ENCODE peak calls at places on chromosomes 13 and 19, in ten cellular contexts. L is lower lobe of right lung, T is fibroblast of lung, N is ascending aorta, X is fibroblast of the aortic adventitia, Y is AG04450, M is stomach, D is heart right ventricle, E is uterus, U is kidney. G is an unnamed sample.

GRCh38 chr13:81738364-81738763 is 1397.4 kb upstream of the SPRY2 start:
- DNase-seq in T (no peak), U (no peak), E (no peak), M (no peak), N (no peak), D (no peak), L (no peak), Y (no peak), X (no peak), G (no peak)

GRCh38 chr13:110629735-110630134 is 14.4 kb downstream of the NAXD start:
- DNase-seq in U (no peak), T (no peak), X (no peak), Y (no peak), M (no peak), D (no peak), N (peak), L (no peak), E (no peak), G (no peak)

GRCh38 chr13:77555246-77555645 is 19.7 kb downstream of the SCEL start:
- DNase-seq in Y (no peak), T (no peak), U (no peak), E (no peak), N (no peak), X (no peak), L (no peak), D (no peak), M (no peak), G (no peak)

GRCh38 chr13:36431204-36432105 is 840 bp upstream of the CCNA1 start:
- DNase-seq in L (peak), D (peak), Y (no peak), U (peak), E (peak), M (no peak), X (no peak), N (no peak), T (no peak), G (no peak)

GRCh38 chr19:51448011-51448744 is 10.1 kb downstream of the SIGLEC8 start:
- DNase-seq in L (no peak), T (no peak), X (no peak), M (no peak), N (peak), D (no peak), U (peak), E (no peak), Y (no peak), G (no peak)

GRCh38 chr13:25116044-25116443 is 20.1 kb downstream of the PABPC3 start:
- DNase-seq in L (no peak), N (no peak), D (no peak), T (no peak), X (no peak), U (no peak), M (no peak), Y (no peak), E (no peak), G (no peak)

GRCh38 chr19:2631213-2631821 is 71.2 kb downstream of the GNG7 start:
- DNase-seq in L (peak), N (no peak), D (no peak), Y (no peak), E (no peak), X (peak), M (no peak), T (peak), U (no peak), G (no peak)

GRCh38 chr19:55116232-55117062 is 990 bp downstream of the PPP1R12C start:
- DNase-seq in Y (no peak), U (peak), L (peak), E (peak), D (peak), X (peak), M (peak), N (peak), T (peak), G (no peak)

GRCh38 chr19:49691243-49692101 is 556 bp downstream of the CPT1C start:
- DNase-seq in N (no peak), L (peak), E (peak), X (peak), M (no peak), T (peak), U (no peak), Y (no peak), D (peak), G (no peak)

GRCh38 chr13:71758823-71759222 is 108.2 kb downstream of the DACH1 start:
- DNase-seq in Y (no peak), T (no peak), L (no peak), D (no peak), M (no peak), X (no peak), E (no peak), U (no peak), N (no peak), G (no peak)

GRCh38 chr13:28181413-28181812 is 43.1 kb downstream of the PAN3 start:
- DNase-seq in D (no peak), E (no peak), T (no peak), L (no peak), N (no peak), X (peak), Y (no peak), M (no peak), U (no peak), G (no peak)

GRCh38 chr13:48158915-48159314 is 64.0 kb upstream of the MED4 start:
- DNase-seq in E (no peak), T (no peak), X (no peak), N (no peak), Y (no peak), L (no peak), D (no peak), U (no peak), M (no peak), G (no peak)

GRCh38 chr13:114157869-114158495 is 21.1 kb upstream of the CFAP97D2 start:
- DNase-seq in M (no peak), D (no peak), E (no peak), L (no peak), U (peak), Y (no peak), X (no peak), N (no peak), T (no peak), G (no peak)

GRCh38 chr19:20423381-20424207 is 142.0 kb downstream of the ZNF737 start:
- DNase-seq in M (peak), Y (no peak), L (peak), T (peak), D (peak), X (peak), U (peak), E (peak), N (peak), G (no peak)

GRCh38 chr13:20303636-20304035 is 71.5 kb upstream of the GJB6 start:
- DNase-seq in D (no peak), L (no peak), N (no peak), U (no peak), M (no peak), E (no peak), Y (no peak), X (no peak), T (no peak), G (no peak)

GRCh38 chr13:44626176-44626575 is 50.0 kb upstream of the TSC22D1 start:
- DNase-seq in X (no peak), U (no peak), E (no peak), D (no peak), L (no peak), M (no peak), Y (no peak), T (no peak), N (no peak), G (no peak)

GRCh38 chr19:34260771-34261173 is 6.4 kb downstream of the GARRE1 start:
- DNase-seq in L (no peak), Y (no peak), T (peak), M (no peak), X (peak), U (no peak), D (no peak), E (no peak), N (no peak), G (no peak)

GRCh38 chr13:94345374-94346195 is 133.9 kb downstream of the DCT start:
- DNase-seq in T (peak), M (no peak), E (no peak), X (peak), D (no peak), Y (no peak), L (no peak), U (no peak), N (no peak), G (peak)

GRCh38 chr13:43473437-43473836 is 313.3 kb downstream of the ENOX1 start:
- DNase-seq in L (no peak), D (no peak), M (no peak), T (no peak), N (no peak), U (no peak), X (peak), Y (no peak), E (no peak), G (no peak)

GRCh38 chr13:46641274-46642081 is 88.5 kb downstream of the LRCH1 start:
- DNase-seq in D (peak), N (no peak), U (peak), Y (no peak), L (no peak), T (no peak), E (no peak), M (peak), X (peak), G (no peak)

GRCh38 chr13:21822029-21822428 is 151.2 kb downstream of the FGF9 start:
- DNase-seq in Y (no peak), N (no peak), X (no peak), D (no peak), U (no peak), E (no peak), L (no peak), T (no peak), M (no peak), G (no peak)

GRCh38 chr13:94351292-94352000 is 128.0 kb downstream of the DCT start:
- DNase-seq in D (no peak), E (no peak), U (no peak), N (no peak), T (peak), Y (peak), M (no peak), L (no peak), X (peak), G (no peak)

GRCh38 chr19:23810496-23810895 is 51.8 kb upstream of the ZNF681 start:
- DNase-seq in E (no peak), L (no peak), D (no peak), N (no peak), T (no peak), X (no peak), Y (no peak), U (no peak), M (no peak), G (no peak)

DNA sequence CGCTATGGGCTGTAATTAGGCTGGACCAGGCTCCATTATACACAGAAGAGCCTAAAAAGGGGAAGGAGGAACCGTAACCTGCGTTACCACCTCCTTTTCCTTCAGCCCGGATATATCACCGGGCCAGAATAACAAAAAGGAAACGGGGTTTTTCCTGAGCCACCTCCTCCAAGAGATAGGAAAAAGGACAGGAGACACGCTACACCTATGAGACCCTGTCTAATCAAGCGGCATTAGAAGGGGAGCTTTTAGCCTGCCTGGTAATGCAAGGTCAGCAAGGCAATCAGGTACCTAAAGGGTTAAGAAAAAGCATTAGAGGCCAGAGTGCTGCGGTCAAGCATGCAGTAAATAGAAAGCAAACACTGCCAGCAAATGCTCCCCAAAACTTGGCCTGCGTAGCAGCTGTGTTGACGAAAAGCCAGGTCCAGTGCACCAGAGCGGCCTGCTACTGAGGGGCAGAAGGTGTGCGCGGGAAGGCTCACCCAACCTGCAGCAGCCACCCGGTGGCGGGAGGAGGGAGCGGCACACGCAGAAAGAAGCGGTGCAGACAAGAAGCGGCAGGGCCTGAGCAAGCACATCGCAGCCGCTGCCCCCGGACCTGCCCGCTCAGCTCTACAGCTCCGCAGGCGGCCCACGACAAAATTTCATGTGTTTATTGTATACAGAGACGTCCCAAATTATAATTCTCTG is 1466.1 kb downstream of the UQCRFS1 start:
- DNase-seq in X (peak), T (peak), E (peak), L (no peak), N (peak), D (peak), M (peak), U (peak), Y (no peak), G (no peak)
- TF ChIP-seq CTCF in X (peak), T (no peak), E (no peak), L (peak), N (no peak), D (peak), M (no peak), U (peak), Y (peak), G (no peak)

DNA sequence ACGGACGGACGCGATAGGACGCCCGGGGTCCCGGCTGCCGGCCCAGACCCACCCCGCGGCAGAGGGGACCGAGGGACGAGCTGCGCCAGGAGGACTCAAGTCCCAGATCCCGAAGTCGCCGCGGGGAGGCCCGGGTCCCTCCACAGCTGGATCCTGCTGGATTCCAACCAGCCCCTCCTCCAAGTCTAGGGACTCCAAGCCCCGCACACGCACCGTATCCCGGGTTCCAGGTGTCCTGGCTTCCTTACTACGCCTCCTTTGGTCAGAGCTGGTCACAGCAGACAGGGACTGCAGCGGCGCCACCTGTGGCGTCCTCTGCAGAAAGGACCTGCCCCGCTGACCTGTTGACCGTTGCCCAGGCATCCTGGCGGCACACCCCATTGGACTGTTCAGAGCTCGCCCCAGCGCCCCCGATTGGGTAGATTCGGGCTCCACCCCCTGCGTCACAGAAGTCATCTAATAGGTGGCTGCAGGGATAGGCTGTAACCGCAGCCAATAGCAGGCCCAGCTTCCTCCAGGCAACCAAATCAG is 29.0 kb upstream of the ZNF709 start:
- DNase-seq in L (peak), E (no peak), U (peak), Y (no peak), N (no peak), M (no peak), D (peak), X (no peak), T (no peak), G (no peak)
- TF ChIP-seq CTCF in L (no peak), E (no peak), U (peak), Y (no peak), N (no peak), M (no peak), D (no peak), X (no peak), T (no peak), G (no peak)

GRCh38 chr13:75359266-75359665 is 122.7 kb downstream of the TBC1D4 start:
- DNase-seq in T (peak), U (no peak), D (no peak), M (no peak), E (no peak), Y (peak), X (peak), L (no peak), N (no peak), G (peak)

GRCh38 chr13:75355609-75356008 is 126.4 kb downstream of the TBC1D4 start:
- DNase-seq in E (no peak), D (no peak), L (no peak), N (no peak), M (no peak), Y (no peak), X (no peak), U (no peak), T (no peak), G (no peak)

GRCh38 chr13:75360170-75360569 is 121.8 kb downstream of the TBC1D4 start:
- DNase-seq in E (no peak), D (no peak), M (no peak), T (no peak), Y (no peak), U (no peak), L (no peak), N (no peak), X (no peak), G (no peak)

GRCh38 chr13:75356426-75356825 is 125.5 kb downstream of the TBC1D4 start:
- DNase-seq in U (no peak), L (no peak), E (no peak), T (no peak), M (no peak), Y (no peak), D (no peak), N (no peak), X (no peak), G (no peak)

DNA sequence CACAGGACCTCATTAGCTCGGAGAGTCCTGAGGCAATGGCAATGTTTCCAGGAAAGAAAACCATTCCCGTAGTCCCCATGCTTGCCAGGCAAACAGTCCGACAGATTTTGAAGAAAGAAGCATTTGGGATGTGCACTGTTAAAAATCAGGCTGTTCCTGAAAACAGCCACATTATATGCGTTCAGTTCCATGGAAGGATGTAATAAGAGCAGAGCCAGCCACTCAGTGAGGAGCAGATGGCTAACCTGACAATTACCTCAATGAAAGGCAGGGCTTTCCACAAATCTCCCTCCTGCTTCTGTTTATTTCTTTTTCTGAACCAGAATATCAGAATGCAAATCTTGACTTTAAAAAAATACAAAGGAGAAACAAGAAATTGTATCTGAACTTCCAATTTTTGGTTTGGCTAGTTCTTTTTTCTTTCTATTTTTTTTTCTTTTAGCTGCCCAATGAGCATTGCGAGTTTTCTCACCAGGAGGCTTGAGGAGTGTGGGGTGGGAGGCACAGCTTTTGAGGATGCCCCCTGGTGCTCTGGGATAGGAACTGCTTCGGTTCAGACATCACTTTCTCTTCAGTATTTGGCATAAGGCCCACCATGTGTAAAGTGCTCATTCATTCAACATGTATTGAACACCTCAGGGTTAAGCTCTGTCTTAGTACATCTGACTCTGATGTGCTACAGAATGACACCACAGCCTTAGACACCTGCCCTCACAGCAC is 124.2 kb downstream of the TBC1D4 start:
- DNase-seq in D (no peak), T (peak), X (peak), M (no peak), Y (no peak), N (no peak), U (no peak), E (no peak), L (no peak), G (peak)
- TF ChIP-seq CTCF in D (peak), T (peak), X (peak), M (peak), Y (peak), N (peak), U (peak), E (peak), L (peak), G (peak)

GRCh38 chr13:51645154-51645650 is 60.9 kb downstream of the WDFY2 start:
- DNase-seq in U (no peak), M (no peak), D (no peak), N (peak), E (no peak), Y (no peak), T (peak), X (peak), L (no peak), G (no peak)
- TF ChIP-seq CTCF in U (no peak), M (no peak), D (no peak), N (no peak), E (no peak), Y (peak), T (no peak), X (no peak), L (no peak), G (no peak)

G was measured in HFF-Myc.